ENCODE peak calls at places on chromosomes 4 and X, in six cellular contexts. W, T, X, R, P and A are unnamed samples. For H3K36me3 and H3K4me1, the result is how much of the 10 kb centered on the place peaks cover.

GRCh38 chr4:8702020-8702495 is 109.5 kb downstream of the CPZ start:
- DNase-seq in P (no peak), T (no peak), X (no peak), R (no peak), W (no peak), A (no peak)

GRCh38 chr4:109730294-109731051 is 603 bp upstream of the PLA2G12A start:
- DNase-seq in R (no peak), X (peak), P (peak), W (no peak), T (peak), A (no peak)

GRCh38 chrX:136525738-136526606 is 6.0 kb upstream of the VGLL1 start:
- DNase-seq in W (no peak), T (peak), X (peak), R (no peak), P (no peak), A (no peak)

GRCh38 chr4:96845091-96845490 is 1005.2 kb downstream of the PDHA2 start:
- DNase-seq in P (no peak), W (no peak), X (no peak), R (no peak), T (no peak), A (no peak)

GRCh38 chrX:153411255-153411987 is at the start of gene ZFP92:
- DNase-seq in R (no peak), T (peak), P (peak), W (no peak), X (no peak), A (peak)

GRCh38 chrX:122134291-122134690 is 1049.8 kb upstream of the GRIA3 start:
- DNase-seq in P (no peak), X (no peak), W (no peak), R (no peak), T (peak), A (no peak)

GRCh38 chrX:3520987-3521875 is 174.8 kb upstream of the MXRA5 start:
- DNase-seq in X (peak), W (no peak), P (no peak), R (no peak), T (peak), A (no peak)

GRCh38 chrX:103831342-103831802 is 685 bp downstream of the RAB9B start:
- DNase-seq in X (no peak), T (peak), P (peak), W (no peak), R (no peak), A (peak)

GRCh38 chr4:163343604-163344146 is at the start of gene NPY5R:
- DNase-seq in R (no peak), X (no peak), T (no peak), P (peak), W (no peak), A (no peak)

GRCh38 chrX:115602308-115602707 is 41.3 kb downstream of the PLS3 start:
- DNase-seq in W (no peak), P (no peak), T (no peak), R (no peak), X (no peak), A (no peak)

GRCh38 chrX:39556056-39556455 is 541.7 kb downstream of the BCOR start:
- DNase-seq in T (no peak), W (no peak), R (no peak), X (no peak), P (peak), A (no peak)

GRCh38 chrX:69238960-69239231 is 73.6 kb upstream of the PJA1 start:
- DNase-seq in X (no peak), R (no peak), W (no peak), P (no peak), T (no peak), A (no peak)

GRCh38 chr4:184636897-184637296 is 12.3 kb downstream of the CASP3 start:
- DNase-seq in R (no peak), T (no peak), P (no peak), W (no peak), X (no peak), A (no peak)

GRCh38 chr4:165810726-165811125 is 62.3 kb upstream of the TLL1 start:
- DNase-seq in W (no peak), T (peak), X (peak), P (no peak), R (no peak), A (no peak)

GRCh38 chr4:173013232-173013932 is 155.2 kb upstream of the GALNT7 start:
- DNase-seq in T (peak), R (peak), P (peak), W (peak), X (peak), A (peak)

GRCh38 chrX:12906392-12906791 is at the start of gene TLR8:
- DNase-seq in X (no peak), P (no peak), T (no peak), W (no peak), R (no peak), A (no peak)

GRCh38 chr4:188779586-188779985 is 640.3 kb downstream of the TRIML1 start:
- DNase-seq in T (peak), P (no peak), W (no peak), X (no peak), R (no peak), A (no peak)

GRCh38 chr4:145779319-145779801 is 99.4 kb downstream of the C4orf51 start:
- DNase-seq in P (peak), T (no peak), R (no peak), W (peak), X (peak), A (no peak)

GRCh38 chr4:118798658-118799057 is 37.3 kb downstream of the SEC24D start:
- DNase-seq in X (no peak), W (no peak), P (peak), R (no peak), T (no peak), A (no peak)

GRCh38 chr4:111268769-111269414 is 646.0 kb upstream of the PITX2 start:
- DNase-seq in W (no peak), R (no peak), P (no peak), X (peak), T (peak), A (no peak)

GRCh38 chr4:84493092-84493850 is 5.8 kb downstream of the NKX6-1 start:
- DNase-seq in X (peak), P (peak), T (peak), R (no peak), W (no peak), A (no peak)

GRCh38 chr4:139024686-139025085 is 9.1 kb downstream of the NOCT start:
- DNase-seq in P (no peak), W (no peak), R (no peak), X (no peak), T (no peak), A (no peak)

GRCh38 chr4:88752754-88753153 is 55.1 kb upstream of the NAP1L5 start:
- DNase-seq in X (no peak), W (no peak), P (no peak), R (no peak), T (no peak), A (no peak)

GRCh38 chr4:83255584-83255983 is 29.0 kb downstream of the COQ2 start:
- DNase-seq in X (peak), W (no peak), R (no peak), T (peak), P (no peak), A (no peak)

GRCh38 chr4:146235654-146236570 is 21.6 kb downstream of the REELD1 start:
- DNase-seq in R (no peak), X (no peak), P (no peak), T (no peak), W (no peak), A (no peak)

GRCh38 chr4:113423631-113424030 is 337.9 kb downstream of the CAMK2D start:
- DNase-seq in R (no peak), X (peak), T (no peak), P (no peak), W (no peak), A (no peak)

GRCh38 chr4:14169460-14169859 is 541.9 kb upstream of the BOD1L1 start:
- DNase-seq in X (peak), R (no peak), T (peak), P (no peak), W (no peak), A (no peak)

GRCh38 chrX:130110379-130111219 is at the start of gene ELF4:
- DNase-seq in P (peak), W (no peak), X (peak), R (peak), T (peak), A (peak)

GRCh38 chr4:85557016-85557901 is 82.3 kb downstream of the ARHGAP24 start:
- DNase-seq in R (no peak), X (no peak), T (no peak), P (no peak), W (no peak), A (no peak)

GRCh38 chr4:125049711-125050110 is 265.0 kb upstream of the FAT4 start:
- DNase-seq in X (no peak), T (peak), P (no peak), R (no peak), W (no peak), A (no peak)

GRCh38 chr4:118587946-118588345 is 97.2 kb upstream of the METTL14 start:
- DNase-seq in P (no peak), W (no peak), X (no peak), R (no peak), T (no peak), A (no peak)

GRCh38 chr4:48653217-48654014 is 126.7 kb downstream of the FRYL start:
- DNase-seq in T (peak), W (no peak), R (peak), P (peak), X (peak), A (no peak)

GRCh38 chr4:38805530-38806145 is 1.0 kb upstream of the TLR1 start:
- DNase-seq in R (no peak), T (no peak), X (peak), W (no peak), P (no peak), A (peak)
- H3K4me3 ChIP-seq in R (peak), T (no peak), X (no peak), W (no peak), P (no peak), A (peak)

GRCh38 chrX:71227370-71228062 is 4.5 kb downstream of the GJB1 start:
- DNase-seq in R (no peak), X (no peak), W (no peak), T (no peak), P (peak), A (no peak)
- H3K36me3 ChIP-seq in R (under half), X (under half), W (under half), T (under half), P (under half), A (under half)

GRCh38 chrX:9336501-9336900 is 128.4 kb upstream of the TBL1X start:
- DNase-seq in X (no peak), P (no peak), R (no peak), T (no peak), W (no peak), A (peak)

GRCh38 chrX:9340619-9341304 is 124.1 kb upstream of the TBL1X start:
- DNase-seq in T (peak), W (no peak), X (peak), P (peak), R (peak), A (peak)

GRCh38 chrX:9339603-9340569 is 125.0 kb upstream of the TBL1X start:
- DNase-seq in P (no peak), T (no peak), R (peak), W (no peak), X (no peak), A (peak)

GRCh38 chrX:9337056-9337455 is 127.8 kb upstream of the TBL1X start:
- DNase-seq in T (peak), X (peak), W (no peak), R (no peak), P (no peak), A (no peak)

DNA sequence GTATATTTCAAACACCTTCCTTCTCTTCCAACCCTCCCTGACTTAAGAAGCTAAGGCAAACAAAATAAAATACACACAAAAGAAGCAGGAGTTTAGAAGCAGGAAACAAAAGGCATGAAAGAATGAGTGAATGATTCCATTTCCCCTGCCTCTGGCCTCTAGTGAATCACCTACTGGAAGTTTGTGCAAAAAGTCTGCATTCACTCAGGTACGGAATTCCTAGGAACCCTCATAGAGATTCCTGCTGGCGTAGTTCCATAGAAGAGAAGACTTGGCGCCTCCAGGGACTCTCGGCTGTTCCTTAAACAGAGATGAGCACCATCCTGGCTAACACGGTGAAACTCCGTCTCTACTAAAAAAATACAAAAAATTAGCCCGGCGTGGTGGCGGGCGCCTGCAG is 125.9 kb upstream of the TBL1X start:
- DNase-seq in P (no peak), W (no peak), R (no peak), T (no peak), X (no peak), A (no peak)
- H3K4me1 ChIP-seq in P (under half), W (under half), R (under half), T (under half), X (under half), A (under half)

DNA sequence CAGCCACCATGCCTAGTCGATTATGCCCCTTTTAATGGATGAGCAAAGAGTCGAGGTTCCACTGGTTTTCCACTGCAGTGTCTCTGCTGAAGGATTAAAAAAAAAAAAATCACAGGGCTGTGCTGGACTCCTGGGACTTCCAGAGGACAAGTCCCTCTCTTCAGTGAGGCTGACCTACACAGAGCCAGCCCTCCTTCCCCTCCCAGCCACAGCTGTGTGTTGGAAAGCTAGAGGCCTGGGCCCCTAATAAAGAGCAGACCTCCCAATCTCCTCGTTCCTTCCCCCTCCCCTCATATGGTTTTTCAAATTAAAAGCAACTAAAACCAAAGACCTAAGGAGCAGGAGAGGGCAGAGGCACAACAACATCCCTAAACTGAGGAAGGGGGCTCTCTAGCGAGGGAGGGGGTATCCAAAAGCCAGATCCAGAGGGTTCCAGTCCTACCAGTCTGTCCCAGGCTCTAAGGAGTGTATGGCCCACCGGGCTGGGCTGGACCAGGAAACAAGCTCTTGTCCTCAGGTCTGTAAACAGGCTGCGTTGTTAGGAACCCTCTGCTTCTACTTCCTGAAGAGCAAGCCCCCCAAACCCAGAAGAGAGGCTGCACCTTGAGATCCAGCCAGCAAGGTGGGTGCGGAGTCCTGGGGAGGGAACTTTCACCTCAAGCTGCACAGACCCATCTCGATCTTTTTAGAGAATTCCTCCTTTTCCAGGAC is 4.0 kb upstream of the PDGFRA start:
- DNase-seq in P (peak), T (no peak), W (no peak), X (no peak), R (no peak), A (no peak)
- H3K4me3 ChIP-seq in P (peak), T (peak), W (no peak), X (peak), R (no peak), A (no peak)